ENCODE peak calls at places on chromosomes 16 and 17, in five cellular contexts. T is EL; J is ELR; N is CD4-positive, CD25-positive, alpha-beta regulatory T cell; E is T-helper 1 cell. H is an unnamed sample.

GRCh38 chr17:9363440-9364350 is 211.9 kb downstream of the STX8 start:
- DNase-seq in N (no peak), J (peak), E (no peak), T (peak), H (no peak)

GRCh38 chr17:17491546-17491988 is 4.6 kb downstream of the RASD1 start:
- DNase-seq in T (no peak), N (no peak), J (no peak), E (no peak), H (no peak)

GRCh38 chr16:11201498-11202259 is 54.3 kb downstream of the SOCS1 start:
- DNase-seq in E (no peak), N (no peak), T (peak), J (peak), H (no peak)

GRCh38 chr17:18143044-18143936 is 34.7 kb downstream of the MYO15A start:
- DNase-seq in E (no peak), N (no peak), T (peak), J (peak), H (no peak)

GRCh38 chr17:44084131-44084538 is 13.6 kb downstream of the G6PC3 start:
- DNase-seq in T (peak), J (peak), N (no peak), E (no peak), H (no peak)

GRCh38 chr17:76645481-76645880 is 1.9 kb upstream of the ST6GALNAC1 start:
- DNase-seq in T (no peak), N (no peak), J (no peak), E (no peak), H (no peak)

GRCh38 chr16:58222532-58223316 is 24.8 kb upstream of the CSNK2A2 start:
- DNase-seq in J (peak), E (no peak), T (peak), N (no peak), H (no peak)

GRCh38 chr16:89861648-89862047 is 11.7 kb upstream of the TCF25 start:
- DNase-seq in J (peak), E (no peak), T (no peak), N (no peak), H (no peak)

GRCh38 chr17:79446347-79446746 is 164.5 kb downstream of the RBFOX3 start:
- DNase-seq in T (no peak), J (no peak), N (no peak), E (no peak), H (no peak)

GRCh38 chr16:84390131-84390785 is 21.9 kb downstream of the ATP2C2 start:
- DNase-seq in T (no peak), N (no peak), J (peak), E (no peak), H (no peak)

GRCh38 chr17:74903034-74903433 is 9.6 kb upstream of the FADS6 start:
- DNase-seq in E (no peak), N (no peak), T (no peak), J (no peak), H (no peak)

GRCh38 chr16:4633910-4634635 is 9.4 kb downstream of the MGRN1 start:
- DNase-seq in N (no peak), E (no peak), J (no peak), T (no peak), H (no peak)

GRCh38 chr17:78343433-78344201 is 16.3 kb downstream of the SOCS3 start:
- DNase-seq in E (peak), N (peak), T (no peak), J (no peak), H (peak)